ENCODE peak calls at places on chromosome 21, in seven cellular contexts. One of them, this sample, is unnamed.

GRCh38 chr21:14541840-14542495 is 4.1 kb downstream of the SAMSN1 start:
- DNase-seq in stimulated activated CD4-positive, alpha-beta T cell treated with anti-CD3 and anti-CD28 coated beads, Interleukin-4, amount 100 ng/mL, for 1 hour: no peak
- DNase-seq in coronary artery: no peak
- DNase-seq in hypothalamus: no peak
- DNase-seq in activated T-cell treated with anti-CD3 and anti-CD28 coated beads, Interleukin-2, amount 50 U/mL, for 48 hours: no peak
- DNase-seq in AG09319: no peak
- DNase-seq in pancreas: no peak
- DNase-seq in this sample: no peak

GRCh38 chr21:39842741-39843146 is 24.5 kb upstream of the PCP4 start:
- DNase-seq in stimulated activated CD4-positive, alpha-beta T cell treated with anti-CD3 and anti-CD28 coated beads, Interleukin-4, amount 100 ng/mL, for 1 hour: no peak
- DNase-seq in coronary artery: no peak
- DNase-seq in hypothalamus: no peak
- DNase-seq in activated T-cell treated with anti-CD3 and anti-CD28 coated beads, Interleukin-2, amount 50 U/mL, for 48 hours: no peak
- DNase-seq in AG09319: no peak
- DNase-seq in pancreas: no peak
- DNase-seq in this sample: no peak

GRCh38 chr21:45534591-45535331 is 7.5 kb downstream of the SLC19A1 start:
- DNase-seq in stimulated activated CD4-positive, alpha-beta T cell treated with anti-CD3 and anti-CD28 coated beads, Interleukin-4, amount 100 ng/mL, for 1 hour: no peak
- DNase-seq in coronary artery: no peak
- DNase-seq in hypothalamus: no peak
- DNase-seq in activated T-cell treated with anti-CD3 and anti-CD28 coated beads, Interleukin-2, amount 50 U/mL, for 48 hours: no peak
- DNase-seq in AG09319: no peak
- DNase-seq in pancreas: peak
- DNase-seq in this sample: no peak

GRCh38 chr21:20720623-20721022 is 277.6 kb upstream of the NCAM2 start:
- DNase-seq in stimulated activated CD4-positive, alpha-beta T cell treated with anti-CD3 and anti-CD28 coated beads, Interleukin-4, amount 100 ng/mL, for 1 hour: no peak
- DNase-seq in coronary artery: no peak
- DNase-seq in hypothalamus: no peak
- DNase-seq in activated T-cell treated with anti-CD3 and anti-CD28 coated beads, Interleukin-2, amount 50 U/mL, for 48 hours: no peak
- DNase-seq in AG09319: no peak
- DNase-seq in pancreas: no peak
- DNase-seq in this sample: peak

GRCh38 chr21:37762606-37763005 is 153.7 kb downstream of the KCNJ6 start:
- DNase-seq in stimulated activated CD4-positive, alpha-beta T cell treated with anti-CD3 and anti-CD28 coated beads, Interleukin-4, amount 100 ng/mL, for 1 hour: no peak
- DNase-seq in coronary artery: peak
- DNase-seq in hypothalamus: no peak
- DNase-seq in activated T-cell treated with anti-CD3 and anti-CD28 coated beads, Interleukin-2, amount 50 U/mL, for 48 hours: no peak
- DNase-seq in AG09319: no peak
- DNase-seq in pancreas: no peak
- DNase-seq in this sample: no peak

GRCh38 chr21:42794551-42794950 is 84.8 kb downstream of the WDR4 start:
- DNase-seq in stimulated activated CD4-positive, alpha-beta T cell treated with anti-CD3 and anti-CD28 coated beads, Interleukin-4, amount 100 ng/mL, for 1 hour: no peak
- DNase-seq in coronary artery: no peak
- DNase-seq in hypothalamus: no peak
- DNase-seq in activated T-cell treated with anti-CD3 and anti-CD28 coated beads, Interleukin-2, amount 50 U/mL, for 48 hours: no peak
- DNase-seq in AG09319: no peak
- DNase-seq in pancreas: no peak
- DNase-seq in this sample: no peak

GRCh38 chr21:17454315-17455027 is 58.4 kb upstream of the CXADR start:
- DNase-seq in stimulated activated CD4-positive, alpha-beta T cell treated with anti-CD3 and anti-CD28 coated beads, Interleukin-4, amount 100 ng/mL, for 1 hour: peak
- DNase-seq in coronary artery: no peak
- DNase-seq in hypothalamus: no peak
- DNase-seq in activated T-cell treated with anti-CD3 and anti-CD28 coated beads, Interleukin-2, amount 50 U/mL, for 48 hours: peak
- DNase-seq in AG09319: peak
- DNase-seq in pancreas: peak
- DNase-seq in this sample: peak

GRCh38 chr21:26041441-26042180 is 129.0 kb downstream of the APP start:
- DNase-seq in stimulated activated CD4-positive, alpha-beta T cell treated with anti-CD3 and anti-CD28 coated beads, Interleukin-4, amount 100 ng/mL, for 1 hour: no peak
- DNase-seq in coronary artery: no peak
- DNase-seq in hypothalamus: no peak
- DNase-seq in activated T-cell treated with anti-CD3 and anti-CD28 coated beads, Interleukin-2, amount 50 U/mL, for 48 hours: no peak
- DNase-seq in AG09319: no peak
- DNase-seq in pancreas: no peak
- DNase-seq in this sample: peak

GRCh38 chr21:25639922-25640670 is 1.0 kb downstream of the JAM2 start:
- DNase-seq in stimulated activated CD4-positive, alpha-beta T cell treated with anti-CD3 and anti-CD28 coated beads, Interleukin-4, amount 100 ng/mL, for 1 hour: peak
- DNase-seq in coronary artery: no peak
- DNase-seq in hypothalamus: no peak
- DNase-seq in activated T-cell treated with anti-CD3 and anti-CD28 coated beads, Interleukin-2, amount 50 U/mL, for 48 hours: peak
- DNase-seq in AG09319: no peak
- DNase-seq in pancreas: no peak
- DNase-seq in this sample: peak

GRCh38 chr21:18970941-18971340 is 567.4 kb upstream of the TMPRSS15 start:
- DNase-seq in stimulated activated CD4-positive, alpha-beta T cell treated with anti-CD3 and anti-CD28 coated beads, Interleukin-4, amount 100 ng/mL, for 1 hour: no peak
- DNase-seq in coronary artery: no peak
- DNase-seq in hypothalamus: no peak
- DNase-seq in activated T-cell treated with anti-CD3 and anti-CD28 coated beads, Interleukin-2, amount 50 U/mL, for 48 hours: no peak
- DNase-seq in AG09319: no peak
- DNase-seq in pancreas: no peak
- DNase-seq in this sample: no peak

GRCh38 chr21:22345624-22346023 is 1347.4 kb downstream of the NCAM2 start:
- DNase-seq in stimulated activated CD4-positive, alpha-beta T cell treated with anti-CD3 and anti-CD28 coated beads, Interleukin-4, amount 100 ng/mL, for 1 hour: no peak
- DNase-seq in coronary artery: no peak
- DNase-seq in hypothalamus: no peak
- DNase-seq in activated T-cell treated with anti-CD3 and anti-CD28 coated beads, Interleukin-2, amount 50 U/mL, for 48 hours: no peak
- DNase-seq in AG09319: no peak
- DNase-seq in pancreas: no peak
- DNase-seq in this sample: no peak

GRCh38 chr21:42101246-42101645 is 30.1 kb downstream of the UMODL1 start:
- DNase-seq in stimulated activated CD4-positive, alpha-beta T cell treated with anti-CD3 and anti-CD28 coated beads, Interleukin-4, amount 100 ng/mL, for 1 hour: no peak
- DNase-seq in coronary artery: no peak
- DNase-seq in hypothalamus: no peak
- DNase-seq in activated T-cell treated with anti-CD3 and anti-CD28 coated beads, Interleukin-2, amount 50 U/mL, for 48 hours: no peak
- DNase-seq in AG09319: no peak
- DNase-seq in pancreas: no peak
- DNase-seq in this sample: no peak

GRCh38 chr21:44932366-44933181 is 7.3 kb upstream of the SLX9 start:
- DNase-seq in stimulated activated CD4-positive, alpha-beta T cell treated with anti-CD3 and anti-CD28 coated beads, Interleukin-4, amount 100 ng/mL, for 1 hour: peak
- DNase-seq in coronary artery: no peak
- DNase-seq in hypothalamus: no peak
- DNase-seq in activated T-cell treated with anti-CD3 and anti-CD28 coated beads, Interleukin-2, amount 50 U/mL, for 48 hours: peak
- DNase-seq in AG09319: no peak
- DNase-seq in pancreas: peak
- DNase-seq in this sample: no peak

This sample was measured in HTR-8/SVneo.